ENCODE peak calls at places on chromosomes 13 and 19, in ten cellular contexts. O is natural killer cell; F is hippocampal formation; B is tibial artery; Y is activated naive CD4-positive, alpha-beta T cell treated with anti-CD3 and anti-CD28 coated beads, Interleukin-2, amount 50 U/mL, for 16 hours; Z is fibroblast of the conjunctiva; J is MCF 10A; S is RKO; H is stimulated activated CD4-positive, alpha-beta T cell treated with anti-CD3 and anti-CD28 coated beads, Interleukin-15, amount 100 ng/mL, for 48 hours; G is CD4-positive, CD25-positive, alpha-beta regulatory T cell. R is an unnamed sample.

GRCh38 chr13:99464441-99464949 is 36.8 kb upstream of the TM9SF2 start:
- DNase-seq in O (no peak), F (no peak), B (no peak), Y (no peak), Z (peak; percentile 53), J (no peak), S (no peak), H (no peak), G (no peak), R (no peak)

GRCh38 chr13:44447783-44448182 is 74.2 kb downstream of the SERP2 start:
- DNase-seq in O (no peak), F (no peak), B (no peak), Y (no peak), Z (no peak), J (no peak), S (no peak), H (no peak), G (no peak), R (no peak)

GRCh38 chr13:33052446-33052845 is 36.2 kb downstream of the KL start:
- DNase-seq in O (no peak), F (no peak), B (no peak), Y (no peak), Z (no peak), J (no peak), S (no peak), H (no peak), G (no peak), R (no peak)

GRCh38 chr13:113047587-113047986 is 58.0 kb upstream of the F7 start:
- DNase-seq in O (no peak), F (no peak), B (no peak), Y (no peak), Z (no peak), J (no peak), S (no peak), H (no peak), G (no peak), R (peak; percentile 36)

GRCh38 chr19:55400281-55401087 is 7.1 kb downstream of the UBE2S start:
- DNase-seq in O (no peak), F (no peak), B (no peak), Y (no peak), Z (no peak), J (no peak), S (no peak), H (no peak), G (no peak), R (no peak)

GRCh38 chr19:36605101-36605838 is at the start of gene ZNF382:
- DNase-seq in O (peak; percentile 75), F (peak; percentile 56), B (peak; percentile 78), Y (peak; percentile 94), Z (peak; percentile 40), J (no peak), S (no peak), H (peak; percentile 86), G (peak; percentile 66), R (peak; percentile 88)

GRCh38 chr19:40091205-40092129 is 724 bp upstream of the ZNF780A start:
- DNase-seq in O (no peak), F (no peak), B (no peak), Y (no peak), Z (no peak), J (no peak), S (peak; percentile 7), H (no peak), G (no peak), R (no peak)

GRCh38 chr13:114151565-114152284 is 19.3 kb upstream of the RASA3 start:
- DNase-seq in O (no peak), F (no peak), B (no peak), Y (peak; percentile 61), Z (no peak), J (peak; percentile 93), S (peak; percentile 44), H (no peak), G (no peak), R (peak; percentile 43)

GRCh38 chr13:87498681-87499080 is 172.5 kb upstream of the SLITRK5 start:
- DNase-seq in O (no peak), F (no peak), B (no peak), Y (no peak), Z (no peak), J (peak; percentile 64), S (peak; percentile 42), H (no peak), G (no peak), R (no peak)

GRCh38 chr13:62357887-62358645 is 942.4 kb upstream of the PCDH20 start:
- DNase-seq in O (no peak), F (no peak), B (no peak), Y (no peak), Z (peak; percentile 50), J (peak; percentile 74), S (peak; percentile 66), H (no peak), G (no peak), R (no peak)

GRCh38 chr19:52889076-52889475 is 8.4 kb downstream of the ZNF320 start:
- DNase-seq in O (no peak), F (no peak), B (no peak), Y (no peak), Z (no peak), J (no peak), S (no peak), H (no peak), G (no peak), R (no peak)

GRCh38 chr19:34353546-34353945 is 11.4 kb upstream of the GPI start:
- DNase-seq in O (no peak), F (no peak), B (no peak), Y (no peak), Z (no peak), J (no peak), S (no peak), H (no peak), G (no peak), R (no peak)

R was measured in aorta.